ENCODE peak calls at places on chromosomes 5 and 9, in five cellular contexts. O is activated CD8-positive, alpha-beta T cell treated with anti-CD3 and anti-CD28 coated beads for 36 hours; Z is BE2C; W is A549; U is psoas muscle. T is an unnamed sample.

GRCh38 chr9:102631559-102631958 is 363.6 kb upstream of the CYLC2 start:
- DNase-seq in O (no peak), Z (no peak), W (peak), U (no peak), T (no peak)

GRCh38 chr5:1431896-1432295 is 13.3 kb downstream of the SLC6A3 start:
- DNase-seq in O (no peak), Z (no peak), W (no peak), U (no peak), T (no peak)

GRCh38 chr9:83259558-83259957 is 196.6 kb upstream of the RASEF start:
- DNase-seq in O (no peak), Z (no peak), W (no peak), U (no peak), T (no peak)

GRCh38 chr9:70418822-70419545 is 4.5 kb upstream of the KLF9 start:
- DNase-seq in O (peak), Z (peak), W (peak), U (peak), T (peak)

GRCh38 chr5:36646507-36647023 is 40.2 kb downstream of the SLC1A3 start:
- DNase-seq in O (no peak), Z (no peak), W (no peak), U (no peak), T (no peak)

GRCh38 chr5:10595678-10596309 is 31.9 kb downstream of the ANKRD33B start:
- DNase-seq in O (peak), Z (no peak), W (peak), U (no peak), T (no peak)

GRCh38 chr5:88188458-88189132 is 80.0 kb downstream of the TMEM161B start:
- DNase-seq in O (no peak), Z (no peak), W (no peak), U (no peak), T (no peak)

GRCh38 chr9:35074791-35075190 is 2.4 kb upstream of the VCP start:
- DNase-seq in O (no peak), Z (no peak), W (no peak), U (no peak), T (no peak)

GRCh38 chr9:5593904-5594303 is 35.0 kb upstream of the RIC1 start:
- DNase-seq in O (no peak), Z (no peak), W (no peak), U (no peak), T (no peak)

GRCh38 chr5:147481857-147482256 is 28.0 kb downstream of the DPYSL3 start:
- DNase-seq in O (no peak), Z (no peak), W (no peak), U (no peak), T (no peak)

GRCh38 chr9:98707158-98708102 is 1.3 kb downstream of the GABBR2 start:
- DNase-seq in O (peak), Z (peak), W (peak), U (no peak), T (peak)

GRCh38 chr5:23484094-23484493 is 23.3 kb upstream of the PRDM9 start:
- DNase-seq in O (no peak), Z (no peak), W (peak), U (no peak), T (no peak)

GRCh38 chr9:123399803-123400378 is 43.9 kb downstream of the CRB2 start:
- DNase-seq in O (peak), Z (peak), W (peak), U (no peak), T (peak)
- TF ChIP-seq CTCF in O (peak), Z (peak), W (peak), U (peak), T (peak)

DNA sequence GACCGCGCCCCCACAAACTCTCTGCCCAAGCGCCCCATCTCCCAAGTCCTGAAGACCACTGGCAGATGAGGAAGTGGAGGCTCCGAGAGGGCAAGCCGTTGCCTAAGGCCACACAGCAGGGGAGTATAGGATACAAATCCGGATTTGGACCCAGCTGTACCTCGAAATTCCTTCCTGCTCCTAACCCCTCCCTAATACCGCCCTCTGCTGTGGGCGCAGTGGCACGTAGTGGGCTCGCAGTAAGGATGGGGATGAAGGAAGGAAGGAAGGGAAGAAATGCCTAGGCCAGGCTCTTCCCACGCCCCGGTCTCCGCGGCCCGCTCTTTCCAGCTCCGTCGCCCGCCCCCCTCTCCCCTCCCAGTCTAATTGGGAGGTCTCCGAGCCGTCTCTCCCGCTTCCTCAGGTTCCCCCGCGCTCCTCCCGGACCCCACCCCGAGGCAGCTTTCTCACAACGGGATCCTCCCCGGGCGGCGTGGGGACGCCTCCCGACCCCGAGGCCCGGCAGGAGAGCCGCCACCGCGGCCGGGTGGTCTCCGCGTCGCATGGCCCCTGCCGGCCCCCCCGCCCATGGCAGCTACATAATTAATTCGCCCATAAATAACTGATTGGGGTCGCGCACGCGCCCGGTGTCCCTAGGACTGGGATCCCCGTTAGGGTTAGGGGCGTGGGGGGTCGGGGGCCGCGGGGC is 138.9 kb downstream of the C9orf50 start:
- DNase-seq in O (no peak), Z (peak), W (peak), U (no peak), T (no peak)
- TF ChIP-seq CTCF in O (no peak), Z (peak), W (peak), U (no peak), T (no peak)

GRCh38 chr9:134366223-134367031 is 40.2 kb downstream of the RXRA start:
- DNase-seq in O (no peak), Z (peak), W (peak), U (peak), T (no peak)

GRCh38 chr9:134367061-134367460 is 40.8 kb downstream of the RXRA start:
- DNase-seq in O (no peak), Z (no peak), W (no peak), U (no peak), T (no peak)

GRCh38 chr9:134365115-134365596 is 38.9 kb downstream of the RXRA start:
- DNase-seq in O (no peak), Z (no peak), W (no peak), U (no peak), T (no peak)

GRCh38 chr9:134364391-134365114 is 38.3 kb downstream of the RXRA start:
- DNase-seq in O (peak), Z (no peak), W (no peak), U (no peak), T (no peak)

GRCh38 chr9:134365791-134366222 is 39.6 kb downstream of the RXRA start:
- DNase-seq in O (no peak), Z (peak), W (peak), U (peak), T (peak)
- TF ChIP-seq CTCF in O (no peak), Z (no peak), W (no peak), U (no peak), T (no peak)

GRCh38 chr9:109248133-109248581 is 72.7 kb downstream of the EPB41L4B start:
- DNase-seq in O (no peak), Z (peak), W (peak), U (no peak), T (no peak)
- TF ChIP-seq CTCF in O (no peak), Z (peak), W (no peak), U (no peak), T (no peak)

GRCh38 chr9:16519001-16519400 is 351.5 kb downstream of the BNC2 start:
- DNase-seq in O (no peak), Z (no peak), W (no peak), U (no peak), T (no peak)
- TF ChIP-seq CTCF in O (no peak), Z (no peak), W (no peak), U (no peak), T (no peak)

GRCh38 chr9:1619915-1620705 is 395.0 kb upstream of the SMARCA2 start:
- DNase-seq in O (no peak), Z (no peak), W (peak), U (no peak), T (no peak)
- TF ChIP-seq CTCF in O (no peak), Z (no peak), W (peak), U (peak), T (peak)

GRCh38 chr9:131671150-131671549 is 68.7 kb downstream of the RAPGEF1 start:
- DNase-seq in O (no peak), Z (no peak), W (no peak), U (no peak), T (no peak)
- TF ChIP-seq CTCF in O (no peak), Z (no peak), W (no peak), U (no peak), T (no peak)